ENCODE peak calls at places on chromosomes 16 and 17, in four cellular contexts. One of them, this sample, is unnamed.

GRCh38 chr17:35243459-35244204 is 760 bp downstream of the SLFN5 start:
- DNase-seq in hypothalamus: no peak
- DNase-seq in right cardiac atrium: peak
- DNase-seq in HTR-8/SVneo: peak
- DNase-seq in this sample: peak

GRCh38 chr16:13982446-13982845 is 62.5 kb downstream of the ERCC4 start:
- DNase-seq in HTR-8/SVneo: no peak
- DNase-seq in hypothalamus: no peak
- DNase-seq in right cardiac atrium: no peak
- DNase-seq in this sample: no peak

GRCh38 chr17:29610395-29610794 is 12.3 kb downstream of the CORO6 start:
- DNase-seq in HTR-8/SVneo: no peak
- DNase-seq in right cardiac atrium: no peak
- DNase-seq in hypothalamus: no peak
- DNase-seq in this sample: no peak

GRCh38 chr16:35687781-35688180 is 2228.4 kb downstream of the TP53TG3F start:
- DNase-seq in right cardiac atrium: no peak
- DNase-seq in HTR-8/SVneo: no peak
- DNase-seq in hypothalamus: no peak
- DNase-seq in this sample: no peak

GRCh38 chr16:61007694-61008093 is 1028.5 kb downstream of the CDH8 start:
- DNase-seq in hypothalamus: no peak
- DNase-seq in right cardiac atrium: no peak
- DNase-seq in HTR-8/SVneo: no peak
- DNase-seq in this sample: no peak

GRCh38 chr16:52436646-52437645 is 110.0 kb downstream of the TOX3 start:
- DNase-seq in right cardiac atrium: no peak
- DNase-seq in HTR-8/SVneo: no peak
- DNase-seq in hypothalamus: no peak
- DNase-seq in this sample: no peak

GRCh38 chr16:11232852-11233726 is 22.9 kb downstream of the SOCS1 start:
- DNase-seq in right cardiac atrium: peak
- DNase-seq in hypothalamus: no peak
- DNase-seq in HTR-8/SVneo: no peak
- DNase-seq in this sample: no peak

GRCh38 chr16:8963010-8963824 is 489 bp downstream of the USP7 start:
- DNase-seq in right cardiac atrium: peak
- DNase-seq in HTR-8/SVneo: no peak
- DNase-seq in hypothalamus: no peak
- DNase-seq in this sample: no peak

GRCh38 chr17:58219789-58220183 is 731 bp upstream of the MKS1 start:
- DNase-seq in HTR-8/SVneo: no peak
- DNase-seq in right cardiac atrium: no peak
- DNase-seq in hypothalamus: no peak
- DNase-seq in this sample: no peak

GRCh38 chr16:30802971-30803370 is 16.0 kb upstream of the ZNF629 start:
- DNase-seq in right cardiac atrium: peak
- DNase-seq in HTR-8/SVneo: no peak
- DNase-seq in hypothalamus: no peak
- DNase-seq in this sample: no peak

GRCh38 chr17:73952498-73953205 is 250.8 kb upstream of the RPL38 start:
- DNase-seq in hypothalamus: peak
- DNase-seq in right cardiac atrium: peak
- DNase-seq in HTR-8/SVneo: no peak
- DNase-seq in this sample: no peak

GRCh38 chr17:32878211-32878610 is 1.3 kb upstream of the MYO1D start:
- DNase-seq in right cardiac atrium: peak
- DNase-seq in hypothalamus: no peak
- DNase-seq in HTR-8/SVneo: no peak
- DNase-seq in this sample: no peak

GRCh38 chr16:5447734-5448133 is 350.1 kb upstream of the EEF2KMT start:
- DNase-seq in hypothalamus: no peak
- DNase-seq in HTR-8/SVneo: no peak
- DNase-seq in right cardiac atrium: no peak
- DNase-seq in this sample: no peak

GRCh38 chr17:9982159-9982558 is 77.1 kb upstream of the RCVRN start:
- DNase-seq in right cardiac atrium: no peak
- DNase-seq in hypothalamus: no peak
- DNase-seq in HTR-8/SVneo: no peak
- DNase-seq in this sample: no peak

GRCh38 chr16:16022683-16023064 is 73.3 kb downstream of the ABCC1 start:
- DNase-seq in HTR-8/SVneo: no peak
- DNase-seq in right cardiac atrium: no peak
- DNase-seq in hypothalamus: no peak
- DNase-seq in this sample: no peak

GRCh38 chr17:75566456-75567233 is 21.0 kb upstream of the MYO15B start:
- DNase-seq in right cardiac atrium: no peak
- DNase-seq in HTR-8/SVneo: no peak
- DNase-seq in hypothalamus: no peak
- DNase-seq in this sample: no peak

GRCh38 chr17:70366421-70366820 is 197.1 kb downstream of the KCNJ2 start:
- DNase-seq in HTR-8/SVneo: no peak
- DNase-seq in hypothalamus: no peak
- DNase-seq in right cardiac atrium: no peak
- DNase-seq in this sample: no peak

GRCh38 chr17:29789186-29790170 is 140.6 kb downstream of the SSH2 start:
- DNase-seq in hypothalamus: no peak
- DNase-seq in right cardiac atrium: peak
- DNase-seq in HTR-8/SVneo: no peak
- DNase-seq in this sample: no peak

GRCh38 chr16:79977974-79978836 is 377.7 kb upstream of the MAF start:
- DNase-seq in hypothalamus: no peak
- DNase-seq in HTR-8/SVneo: no peak
- DNase-seq in right cardiac atrium: no peak
- DNase-seq in this sample: no peak

GRCh38 chr17:61380836-61381525 is 18.7 kb upstream of the TBX2 start:
- DNase-seq in right cardiac atrium: no peak
- DNase-seq in hypothalamus: peak
- DNase-seq in HTR-8/SVneo: no peak
- DNase-seq in this sample: peak

GRCh38 chr16:64211306-64211705 is 910.6 kb downstream of the CDH11 start:
- DNase-seq in hypothalamus: no peak
- DNase-seq in HTR-8/SVneo: no peak
- DNase-seq in right cardiac atrium: no peak
- DNase-seq in this sample: no peak

GRCh38 chr17:4858880-4859260 is 25.7 kb downstream of the MINK1 start:
- DNase-seq in right cardiac atrium: peak
- DNase-seq in HTR-8/SVneo: no peak
- DNase-seq in hypothalamus: peak
- DNase-seq in this sample: no peak

GRCh38 chr17:21674242-21674731 is 18.0 kb upstream of the KCNJ18 start:
- DNase-seq in right cardiac atrium: no peak
- DNase-seq in hypothalamus: no peak
- DNase-seq in HTR-8/SVneo: no peak
- DNase-seq in this sample: no peak

GRCh38 chr16:81480856-81481821 is 36.5 kb downstream of the CMIP start:
- DNase-seq in hypothalamus: no peak
- DNase-seq in right cardiac atrium: peak
- DNase-seq in HTR-8/SVneo: peak
- DNase-seq in this sample: peak

GRCh38 chr17:8117980-8118768 is at the start of gene ALOXE3:
- DNase-seq in right cardiac atrium: peak
- DNase-seq in hypothalamus: no peak
- DNase-seq in HTR-8/SVneo: peak
- DNase-seq in this sample: no peak

GRCh38 chr16:66365588-66365987 is 903 bp upstream of the CDH5 start:
- DNase-seq in right cardiac atrium: peak
- DNase-seq in hypothalamus: no peak
- DNase-seq in HTR-8/SVneo: no peak
- DNase-seq in this sample: no peak

GRCh38 chr17:28935744-28936460 is 15.4 kb downstream of the PHF12 start:
- DNase-seq in hypothalamus: no peak
- DNase-seq in HTR-8/SVneo: no peak
- DNase-seq in right cardiac atrium: no peak
- DNase-seq in this sample: no peak

GRCh38 chr17:7173687-7174602 is 5.2 kb downstream of the ASGR1 start:
- DNase-seq in HTR-8/SVneo: no peak
- DNase-seq in hypothalamus: peak
- DNase-seq in right cardiac atrium: peak
- DNase-seq in this sample: peak

GRCh38 chr16:57551057-57551456 is 8.6 kb downstream of the ADGRG5 start:
- DNase-seq in hypothalamus: no peak
- DNase-seq in HTR-8/SVneo: no peak
- DNase-seq in right cardiac atrium: no peak
- DNase-seq in this sample: peak

GRCh38 chr17:39636587-39636926 is 387 bp upstream of the STARD3 start:
- DNase-seq in hypothalamus: no peak
- DNase-seq in right cardiac atrium: no peak
- DNase-seq in HTR-8/SVneo: no peak
- DNase-seq in this sample: no peak

GRCh38 chr16:84774810-84775209 is 45.0 kb upstream of the CRISPLD2 start:
- DNase-seq in hypothalamus: no peak
- DNase-seq in HTR-8/SVneo: no peak
- DNase-seq in right cardiac atrium: no peak
- DNase-seq in this sample: no peak

GRCh38 chr17:77798481-77798880 is 160.0 kb upstream of the TNRC6C start:
- DNase-seq in hypothalamus: no peak
- DNase-seq in right cardiac atrium: no peak
- DNase-seq in HTR-8/SVneo: no peak
- DNase-seq in this sample: no peak

GRCh38 chr17:37643829-37644228 is 583 bp upstream of the DDX52 start:
- DNase-seq in HTR-8/SVneo: peak
- DNase-seq in hypothalamus: no peak
- DNase-seq in right cardiac atrium: no peak
- DNase-seq in this sample: no peak

This sample was measured in right lobe of liver.